ENCODE peak calls at places on chromosomes 12 and 14, in four cellular contexts. M, R, Q and N are unnamed samples.

GRCh38 chr14:23094666-23095195 is at the start of gene ACIN1:
- DNase-seq in Q (peak; percentile 92), R (no peak), M (no peak), N (no peak)

GRCh38 chr12:123096159-123096558 is 54.7 kb downstream of the PITPNM2 start:
- DNase-seq in R (no peak), Q (peak; percentile 42), M (no peak), N (no peak)

GRCh38 chr14:89572566-89573398 is 155.7 kb upstream of the FOXN3 start:
- DNase-seq in M (no peak), R (no peak), Q (no peak), N (no peak)

GRCh38 chr14:32514236-32514635 is 185.1 kb downstream of the AKAP6 start:
- DNase-seq in Q (no peak), R (no peak), M (no peak), N (no peak)

GRCh38 chr12:2057041-2057792 is 4.4 kb downstream of the CACNA1C start:
- DNase-seq in M (no peak), Q (peak; percentile 77), R (peak; percentile 91), N (no peak)

GRCh38 chr14:58098507-58098906 is 53.5 kb downstream of the ARMH4 start:
- DNase-seq in Q (no peak), M (no peak), R (no peak), N (no peak)

GRCh38 chr12:110639336-110640178 is 25.6 kb downstream of the TCTN1 start:
- DNase-seq in R (no peak), M (peak; percentile 14), Q (peak; percentile 79), N (no peak)

GRCh38 chr14:105398726-105399440 is 545 bp downstream of the TEX22 start:
- DNase-seq in M (no peak), Q (peak; percentile 87), R (peak; percentile 78), N (no peak)

GRCh38 chr12:19561411-19561961 is 122.2 kb downstream of the AEBP2 start:
- DNase-seq in Q (no peak), M (no peak), R (no peak), N (no peak)

GRCh38 chr12:52672321-52672933 is 7.8 kb downstream of the KRT1 start:
- DNase-seq in R (no peak), M (no peak), Q (no peak), N (no peak)